ENCODE peak calls at places on chromosomes 12 and 14, in ten cellular contexts. Q is Caco-2; U is retina; A is HEK293T; J is activated naive CD4-positive, alpha-beta T cell; S is nephron progenitor cell; X is activated T-cell treated with anti-CD3 and anti-CD28 coated beads, Interleukin-2, amount 50 U/mL, for 48 hours; T is adrenal gland; N is NCI-H2107; Z is hepatocyte. I is an unnamed sample.

GRCh38 chr12:130367523-130367922 is 29.8 kb downstream of the PIWIL1 start:
- DNase-seq in T (no peak), A (no peak), Q (no peak), X (no peak), N (no peak), S (no peak), J (no peak), U (no peak), Z (no peak), I (no peak)

GRCh38 chr12:2688381-2688881 is 106.3 kb upstream of the FKBP4 start:
- DNase-seq in S (no peak), T (no peak), N (no peak), X (no peak), U (no peak), J (no peak), A (no peak), Q (no peak), Z (no peak), I (no peak)

GRCh38 chr14:74459981-74460380 is 33.1 kb downstream of the NPC2 start:
- DNase-seq in N (no peak), Z (no peak), X (no peak), S (no peak), Q (no peak), T (no peak), U (peak), A (no peak), J (no peak), I (no peak)

GRCh38 chr12:93741741-93742085 is 64.5 kb downstream of the CRADD start:
- DNase-seq in J (no peak), S (peak), Q (peak), X (no peak), Z (peak), U (no peak), T (no peak), A (no peak), N (no peak), I (peak)

GRCh38 chr12:21026302-21026701 is 104.7 kb upstream of the SLCO1B1 start:
- DNase-seq in A (no peak), X (no peak), T (no peak), J (no peak), S (no peak), N (no peak), Q (no peak), U (no peak), Z (no peak), I (peak)

GRCh38 chr14:69326611-69327010 is 66.7 kb downstream of the GALNT16 start:
- DNase-seq in S (no peak), A (no peak), X (no peak), Z (no peak), Q (no peak), U (no peak), N (no peak), J (no peak), T (no peak), I (no peak)

GRCh38 chr12:114415525-114415868 is 9.6 kb upstream of the TBX5 start:
- DNase-seq in T (no peak), S (no peak), U (peak), X (no peak), J (no peak), Z (no peak), N (no peak), Q (no peak), A (no peak), I (no peak)

GRCh38 chr12:124321556-124322270 is 26.8 kb downstream of the RFLNA start:
- DNase-seq in A (no peak), N (no peak), Z (no peak), J (no peak), T (peak), S (no peak), Q (no peak), X (no peak), U (no peak), I (peak)

GRCh38 chr12:55715169-55715764 is 579 bp upstream of the BLOC1S1 start:
- DNase-seq in A (no peak), S (no peak), X (no peak), Q (no peak), J (no peak), N (no peak), T (no peak), Z (no peak), U (no peak), I (no peak)

GRCh38 chr12:15735837-15736615 is 53.2 kb downstream of the EPS8 start:
- DNase-seq in N (no peak), Z (no peak), A (no peak), S (no peak), U (no peak), J (no peak), T (no peak), Q (no peak), X (no peak), I (no peak)

GRCh38 chr12:4701863-4702262 is 18.3 kb upstream of the GALNT8 start:
- DNase-seq in N (no peak), Q (no peak), U (no peak), A (no peak), J (no peak), X (no peak), S (no peak), T (no peak), Z (no peak), I (no peak)

GRCh38 chr12:109389146-109389545 is 41.4 kb downstream of the MYO1H start:
- DNase-seq in S (no peak), U (no peak), A (no peak), N (no peak), Z (no peak), J (no peak), Q (peak), X (no peak), T (no peak), I (peak)

GRCh38 chr12:67382206-67382871 is 113.2 kb downstream of the CAND1 start:
- DNase-seq in J (no peak), Q (no peak), Z (no peak), U (no peak), A (no peak), S (no peak), N (no peak), T (no peak), X (no peak), I (peak)

GRCh38 chr14:104271394-104271793 is 133.0 kb downstream of the KIF26A start:
- DNase-seq in Z (no peak), T (no peak), U (no peak), A (no peak), N (no peak), X (no peak), J (no peak), Q (no peak), S (no peak), I (no peak)

GRCh38 chr14:99357856-99358390 is 85.9 kb upstream of the BCL11B start:
- DNase-seq in Q (no peak), Z (no peak), T (no peak), S (no peak), N (no peak), X (no peak), A (no peak), U (no peak), J (no peak), I (no peak)

GRCh38 chr12:47885566-47885965 is 19.2 kb downstream of the VDR start:
- DNase-seq in Z (no peak), U (no peak), T (no peak), Q (no peak), X (no peak), N (no peak), S (no peak), A (no peak), J (no peak), I (no peak)

GRCh38 chr12:44227601-44228000 is 391.7 kb downstream of the TMEM117 start:
- DNase-seq in Q (no peak), S (no peak), N (no peak), X (no peak), A (no peak), J (no peak), T (peak), Z (no peak), U (no peak), I (no peak)

GRCh38 chr14:55746533-55746932 is 166.5 kb downstream of the KTN1 start:
- DNase-seq in S (no peak), N (no peak), X (no peak), J (no peak), Z (peak), T (no peak), U (no peak), Q (peak), A (no peak), I (peak)

GRCh38 chr14:81765654-81766275 is 232.1 kb upstream of the SEL1L start:
- DNase-seq in J (no peak), Q (no peak), U (no peak), S (no peak), N (no peak), A (no peak), Z (no peak), T (no peak), X (no peak), I (no peak)

GRCh38 chr12:100458191-100458590 is 15.5 kb upstream of the NR1H4 start:
- DNase-seq in Z (no peak), S (no peak), X (no peak), N (no peak), Q (no peak), U (no peak), A (no peak), J (no peak), T (no peak), I (no peak)

GRCh38 chr12:69023840-69024239 is 90.9 kb upstream of the CPM start:
- DNase-seq in X (no peak), N (no peak), Z (no peak), U (no peak), T (no peak), J (no peak), Q (no peak), A (no peak), S (no peak), I (no peak)

GRCh38 chr14:32576088-32576795 is 247.1 kb downstream of the AKAP6 start:
- DNase-seq in N (peak), T (peak), U (peak), Z (peak), J (no peak), Q (peak), X (peak), A (peak), S (peak), I (peak)

GRCh38 chr12:100897240-100897639 is 102.7 kb downstream of the ANO4 start:
- DNase-seq in Q (no peak), S (no peak), Z (no peak), T (no peak), A (no peak), N (no peak), J (no peak), U (no peak), X (no peak), I (no peak)

GRCh38 chr14:88990856-88991255 is 166.4 kb downstream of the TTC8 start:
- DNase-seq in X (no peak), U (no peak), Z (no peak), J (no peak), Q (no peak), T (no peak), S (no peak), A (no peak), N (no peak), I (no peak)

GRCh38 chr12:123363743-123364531 is 710 bp downstream of the SBNO1 start:
- DNase-seq in A (peak), T (no peak), U (peak), Q (peak), X (peak), Z (no peak), N (no peak), S (peak), J (peak), I (peak)

GRCh38 chr14:55160989-55161388 is 30.4 kb downstream of the DLGAP5 start:
- DNase-seq in T (no peak), X (no peak), J (no peak), S (no peak), N (no peak), U (no peak), Z (peak), Q (no peak), A (no peak), I (peak)

GRCh38 chr12:50275545-50275944 is 7.8 kb downstream of the LIMA1 start:
- DNase-seq in T (peak), Q (no peak), S (no peak), Z (no peak), U (no peak), N (no peak), J (no peak), X (no peak), A (no peak), I (no peak)

GRCh38 chr12:109387425-109388166 is 39.9 kb downstream of the MYO1H start:
- DNase-seq in Z (peak), X (no peak), Q (peak), A (peak), T (no peak), U (peak), S (no peak), N (peak), J (no peak), I (peak)

GRCh38 chr14:72558721-72559120 is 335.2 kb downstream of the DPF3 start:
- DNase-seq in N (no peak), X (no peak), S (no peak), A (no peak), Z (no peak), J (no peak), Q (no peak), T (no peak), U (no peak), I (peak)

GRCh38 chr14:101110729-101111619 is 207.5 kb upstream of the RTL1 start:
- DNase-seq in S (no peak), A (no peak), U (no peak), Z (no peak), X (no peak), T (no peak), Q (no peak), J (no peak), N (no peak), I (no peak)

GRCh38 chr12:74977832-74978481 is 231.7 kb downstream of the KCNC2 start:
- DNase-seq in Z (no peak), Q (no peak), N (no peak), U (no peak), A (no peak), S (no peak), X (no peak), J (no peak), T (no peak), I (no peak)

I was measured in M059J.